ENCODE peak calls at places on chromosomes 5 and 9, in seven cellular contexts. H, F, P, R, C, Q and B are unnamed samples.

GRCh38 chr9:130421802-130422276 is 22.9 kb upstream of the ASS1 start:
- DNase-seq in F (no peak), H (peak; percentile 92), P (no peak), R (peak; percentile 88), Q (peak; percentile 45), C (peak; percentile 74), B (no peak)

GRCh38 chr9:17744786-17745185 is 165.9 kb downstream of the SH3GL2 start:
- DNase-seq in C (peak; percentile 37), Q (no peak), H (no peak), F (no peak), P (no peak), R (peak; percentile 19), B (peak; percentile 3)

GRCh38 chr9:78004478-78005229 is 27.0 kb downstream of the GNAQ start:
- DNase-seq in H (no peak), R (peak; percentile 29), C (no peak), P (no peak), F (no peak), Q (no peak), B (no peak)

GRCh38 chr5:78243639-78244038 is 50.9 kb downstream of the AP3B1 start:
- DNase-seq in F (no peak), P (no peak), Q (no peak), R (peak; percentile 68), H (no peak), C (peak; percentile 55), B (peak; percentile 72)

GRCh38 chr5:149486726-149487635 is 64.3 kb downstream of the CSNK1A1 start:
- DNase-seq in Q (no peak), H (no peak), P (no peak), R (peak; percentile 72), C (peak; percentile 48), F (no peak), B (peak; percentile 44)

GRCh38 chr9:132042324-132042723 is 37.3 kb downstream of the MED27 start:
- DNase-seq in Q (no peak), H (peak; percentile 50), F (no peak), R (peak; percentile 98), P (no peak), C (peak; percentile 87), B (peak; percentile 82)

GRCh38 chr9:114930063-114930812 is at the start of gene TNFSF8:
- DNase-seq in P (peak; percentile 74), F (peak; percentile 88), C (no peak), R (no peak), Q (no peak), H (no peak), B (no peak)

GRCh38 chr5:1061916-1062315 is 49.9 kb downstream of the SLC12A7 start:
- DNase-seq in R (no peak), P (no peak), C (no peak), F (no peak), Q (no peak), H (no peak), B (no peak)

GRCh38 chr9:88749420-88749819 is 214.4 kb downstream of the NXNL2 start:
- DNase-seq in C (no peak), H (no peak), F (no peak), R (peak; percentile 83), Q (no peak), P (no peak), B (no peak)